ENCODE peak calls at places on chromosomes 13 and 19, in five cellular contexts. H is stomach, W is suprapubic skin, O is tibial nerve, V is A549. R is an unnamed sample.

GRCh38 chr19:3163230-3163886 is 15.2 kb upstream of the S1PR4 start:
- DNase-seq in V (peak), H (peak), W (no peak), O (no peak), R (peak)

GRCh38 chr13:48783181-48783630 is 129.5 kb downstream of the CYSLTR2 start:
- DNase-seq in W (peak), H (peak), O (peak), V (peak), R (peak)

GRCh38 chr13:78719367-78719766 is 60.4 kb upstream of the OBI1 start:
- DNase-seq in V (no peak), W (no peak), O (no peak), H (no peak), R (no peak)

GRCh38 chr19:49560358-49560900 is 19.9 kb downstream of the NOSIP start:
- DNase-seq in O (no peak), H (no peak), W (no peak), V (no peak), R (no peak)

GRCh38 chr19:33460221-33460908 is 61.2 kb downstream of the PEPD start:
- DNase-seq in V (no peak), O (no peak), W (peak), H (no peak), R (no peak)

GRCh38 chr13:54305377-54305776 is 1276.8 kb downstream of the OLFM4 start:
- DNase-seq in O (no peak), H (no peak), V (no peak), W (no peak), R (no peak)

GRCh38 chr13:102651892-102652291 is 43.0 kb downstream of the METTL21C start:
- DNase-seq in H (no peak), O (no peak), V (no peak), W (no peak), R (no peak)

GRCh38 chr19:32692727-32693061 is 1.1 kb downstream of the NUDT19 start:
- DNase-seq in H (no peak), V (no peak), W (no peak), O (no peak), R (no peak)

GRCh38 chr13:31485183-31485582 is 254.1 kb upstream of the RXFP2 start:
- DNase-seq in V (no peak), W (no peak), H (no peak), O (no peak), R (no peak)

GRCh38 chr13:62309904-62310303 is 894.3 kb upstream of the PCDH20 start:
- DNase-seq in O (no peak), W (no peak), V (no peak), H (no peak), R (no peak)

GRCh38 chr19:4742717-4743646 is 19.3 kb upstream of the DPP9 start:
- DNase-seq in W (no peak), H (no peak), V (no peak), O (no peak), R (no peak)

GRCh38 chr13:42048323-42048624 is 174 bp upstream of the DGKH start:
- DNase-seq in W (no peak), V (no peak), O (no peak), H (no peak), R (no peak)

GRCh38 chr13:40109324-40109958 is 454.0 kb downstream of the COG6 start:
- DNase-seq in V (peak), W (no peak), O (no peak), H (no peak), R (no peak)

GRCh38 chr13:80011448-80012212 is 329.3 kb downstream of the SPRY2 start:
- DNase-seq in W (no peak), H (peak), V (no peak), O (no peak), R (no peak)

GRCh38 chr19:16066611-16067104 is 9.6 kb upstream of the TPM4 start:
- DNase-seq in W (no peak), H (peak), V (no peak), O (no peak), R (no peak)

GRCh38 chr13:106917673-106918652 is 350.0 kb upstream of the ARGLU1 start:
- DNase-seq in H (peak), O (peak), W (peak), V (peak), R (peak)

GRCh38 chr13:79435549-79435948 is 29.5 kb upstream of the RBM26 start:
- DNase-seq in O (no peak), H (no peak), V (no peak), W (no peak), R (no peak)

DNA sequence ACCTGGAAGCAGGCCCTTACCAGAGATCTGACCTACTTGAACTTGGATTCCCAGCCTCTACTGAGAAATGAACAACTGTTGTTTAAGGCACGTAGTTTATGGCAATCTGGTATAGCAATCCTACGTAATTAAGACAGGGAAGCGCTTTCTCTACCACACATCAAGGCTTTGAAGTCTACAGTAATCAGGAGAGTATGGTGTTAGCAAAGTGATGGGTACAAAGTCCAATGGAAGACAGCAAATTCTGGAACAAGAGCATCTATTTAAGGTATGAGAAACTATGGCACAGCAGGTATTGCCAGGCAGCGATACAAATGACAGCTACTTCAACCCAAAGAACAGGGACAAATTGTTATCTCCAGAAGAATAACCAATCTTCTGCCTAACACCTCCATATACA is 3.1 kb downstream of the ZNF563 start:
- DNase-seq in V (no peak), W (no peak), H (no peak), O (no peak), R (no peak)
- TF ChIP-seq EP300 in V (no peak), W (no peak), H (no peak), O (no peak), R (no peak)

GRCh38 chr13:97276862-97277269 is 54.7 kb downstream of the MBNL2 start:
- DNase-seq in O (no peak), W (no peak), V (no peak), H (no peak), R (no peak)

GRCh38 chr13:97275265-97275664 is 53.1 kb downstream of the MBNL2 start:
- DNase-seq in V (no peak), H (no peak), O (no peak), W (no peak), R (no peak)

GRCh38 chr13:97273341-97273831 is 51.3 kb downstream of the MBNL2 start:
- DNase-seq in O (no peak), W (no peak), H (no peak), V (no peak), R (no peak)

GRCh38 chr13:97275775-97276501 is 53.8 kb downstream of the MBNL2 start:
- DNase-seq in H (no peak), V (no peak), W (no peak), O (no peak), R (no peak)

DNA sequence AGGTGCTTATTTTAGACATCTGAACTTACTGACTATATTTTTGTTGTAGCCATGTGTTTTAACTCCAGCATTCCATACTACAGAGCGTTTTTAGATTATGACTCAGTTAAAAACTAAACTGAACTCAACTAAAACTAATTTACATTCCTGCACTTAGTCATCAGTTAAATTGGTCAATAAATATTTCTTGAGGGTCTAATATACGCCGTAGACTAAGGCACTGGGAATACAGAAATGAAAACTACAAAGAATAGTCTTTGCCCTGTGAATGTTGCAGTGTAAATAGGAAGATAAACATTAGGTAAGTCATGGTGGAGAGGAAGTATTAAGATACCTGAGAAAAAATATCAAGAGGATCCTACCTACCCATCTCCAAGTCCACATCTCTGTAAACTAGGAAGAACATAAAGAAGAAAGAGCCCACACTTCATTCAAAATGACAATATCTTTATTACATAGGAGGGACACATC is 52.7 kb downstream of the MBNL2 start:
- DNase-seq in W (no peak), V (no peak), H (no peak), O (no peak), R (no peak)
- H3K27ac ChIP-seq in W (peak), V (peak), H (peak), O (no peak), R (peak)

DNA sequence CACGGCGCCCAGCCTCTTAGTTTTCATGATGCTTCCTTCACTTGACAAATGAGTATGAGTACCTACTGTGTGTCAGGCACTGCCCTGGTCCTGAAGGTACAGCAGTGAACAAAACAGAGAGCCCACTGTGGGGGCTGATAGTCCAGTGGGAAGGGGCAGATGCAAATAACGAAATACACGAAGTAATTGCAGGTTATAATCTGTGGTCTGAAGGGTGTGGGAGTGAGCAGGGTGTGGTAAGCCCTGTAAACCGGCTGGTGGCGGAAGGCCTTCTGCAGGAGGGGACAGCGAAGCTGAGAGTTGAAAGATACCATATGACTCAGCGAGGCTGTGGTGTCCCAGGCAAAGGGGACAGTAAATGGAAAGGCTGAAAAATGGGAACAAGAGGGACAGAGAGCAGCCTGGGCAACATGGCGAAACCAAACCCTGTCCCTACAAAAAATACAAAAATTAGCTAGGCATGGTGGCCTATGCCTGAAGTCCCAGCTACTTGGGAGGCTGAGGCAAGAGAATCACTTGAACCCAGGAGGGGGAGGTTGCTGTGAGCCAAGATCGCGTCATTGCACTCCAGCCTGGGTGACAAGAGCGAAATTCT is 60.5 kb downstream of the MAP4K1 start:
- DNase-seq in W (no peak), H (peak), O (no peak), V (no peak), R (no peak)
- TF ChIP-seq POLR2A in W (no peak), H (no peak), O (no peak), V (no peak), R (no peak)

GRCh38 chr19:51552996-51553725 is 17.9 kb upstream of the ZNF175 start:
- DNase-seq in H (peak), W (no peak), O (peak), V (peak), R (peak)
- TF ChIP-seq EP300 in H (no peak), W (no peak), O (no peak), V (no peak), R (no peak)

GRCh38 chr13:46173656-46174055 is 8.3 kb downstream of the LCP1 start:
- DNase-seq in H (no peak), W (no peak), V (no peak), O (no peak), R (no peak)
- H3K27ac ChIP-seq in H (peak), W (no peak), V (no peak), O (no peak), R (no peak)

GRCh38 chr13:100584901-100585300 is 3.7 kb downstream of the GGACT start:
- DNase-seq in W (no peak), H (no peak), V (no peak), O (no peak), R (no peak)

GRCh38 chr13:100589178-100589725 is 663 bp upstream of the GGACT start:
- DNase-seq in V (no peak), H (no peak), W (no peak), O (no peak), R (no peak)

GRCh38 chr13:100594255-100594654 is 5.7 kb upstream of the GGACT start:
- DNase-seq in O (no peak), W (no peak), V (no peak), H (no peak), R (no peak)

DNA sequence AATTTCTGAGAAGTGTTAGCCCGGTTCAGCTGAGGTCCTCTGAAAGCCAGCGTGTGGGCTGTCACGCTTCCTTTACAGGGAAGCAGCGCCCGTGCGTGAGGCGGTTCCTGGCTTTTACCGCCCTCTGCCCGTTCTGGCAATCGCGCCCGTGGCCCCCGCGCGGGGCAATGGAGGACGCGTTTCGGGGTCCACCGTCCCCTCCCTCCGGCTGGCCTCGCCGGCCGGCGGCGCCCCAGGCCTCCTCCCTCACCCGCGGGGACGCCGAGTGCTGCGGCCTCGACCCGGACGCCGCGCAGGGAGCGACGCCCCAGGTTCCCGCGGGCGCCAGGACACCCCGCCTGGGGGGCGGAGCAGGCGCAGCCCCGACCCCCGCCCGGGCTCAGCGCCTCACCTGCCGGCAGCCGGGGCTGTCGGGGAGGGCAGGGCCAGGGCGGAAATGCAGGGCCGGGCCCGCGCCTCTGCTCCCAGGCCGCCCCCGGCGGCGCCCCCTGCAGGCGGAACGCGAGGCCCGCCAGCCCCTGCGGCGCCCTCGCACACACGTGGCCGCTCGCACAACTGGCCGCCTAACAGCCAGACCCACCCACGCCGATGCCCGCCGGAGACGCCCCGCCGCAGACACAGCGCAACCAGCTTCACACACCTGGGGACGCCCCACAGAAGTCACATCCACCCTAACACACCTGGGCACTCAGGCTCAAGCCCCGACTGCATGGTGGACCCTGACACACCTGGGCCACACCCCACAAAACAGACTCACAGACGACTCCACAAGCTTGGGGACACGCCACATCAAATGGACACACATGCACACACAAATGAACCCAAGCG is at the start of gene GGACT:
- DNase-seq in H (peak), V (peak), O (peak), W (peak), R (peak)
- TF ChIP-seq POLR2A in H (no peak), V (peak), O (no peak), W (no peak), R (no peak)

GRCh38 chr13:112767506-112768471 is 78.0 kb downstream of the ATP11A start:
- DNase-seq in V (no peak), H (no peak), O (no peak), W (no peak), R (no peak)

GRCh38 chr13:112764864-112765561 is 75.2 kb downstream of the ATP11A start:
- DNase-seq in W (no peak), H (no peak), V (no peak), O (no peak), R (no peak)

GRCh38 chr13:112764028-112764427 is 74.2 kb downstream of the ATP11A start:
- DNase-seq in O (no peak), H (no peak), W (no peak), V (no peak), R (no peak)

GRCh38 chr13:112766336-112766735 is 76.5 kb downstream of the ATP11A start:
- DNase-seq in V (no peak), W (no peak), H (no peak), O (no peak), R (no peak)

GRCh38 chr13:112765734-112766133 is 75.9 kb downstream of the ATP11A start:
- DNase-seq in O (no peak), V (no peak), W (no peak), H (no peak), R (no peak)
- TF ChIP-seq EP300 in O (no peak), V (no peak), W (no peak), H (no peak), R (no peak)

R was measured in ovary.